ENCODE peak calls at places on chromosomes 11 and 22, in ten cellular contexts. U, S, H, A, Y, I, P, F, N and X are unnamed samples.

GRCh38 chr11:113234888-113235287 is 79.5 kb upstream of the TTC12 start:
- DNase-seq in U (no peak), S (no peak), H (no peak), A (peak; percentile 31), Y (no peak), I (no peak), P (no peak), F (no peak), N (no peak), X (no peak)

GRCh38 chr11:69172674-69173073 is 16.9 kb downstream of the SMIM38 start:
- DNase-seq in U (peak; percentile 10), S (no peak), H (no peak), A (no peak), Y (peak; percentile 84), I (no peak), P (peak; percentile 20), F (no peak), N (no peak), X (no peak)

GRCh38 chr22:19631899-19632670 is 82.2 kb upstream of the SEPTIN5 start:
- DNase-seq in U (no peak), S (no peak), H (no peak), A (no peak), Y (peak; percentile 72), I (no peak), P (peak; percentile 32), F (no peak), N (no peak), X (no peak)

GRCh38 chr11:103537904-103538502 is 428.8 kb downstream of the DYNC2H1 start:
- DNase-seq in U (no peak), S (no peak), H (no peak), A (no peak), Y (peak; percentile 47), I (no peak), P (peak; percentile 70), F (no peak), N (no peak), X (no peak)

GRCh38 chr11:2362414-2362813 is 14.7 kb upstream of the CD81 start:
- DNase-seq in U (no peak), S (no peak), H (no peak), A (no peak), Y (no peak), I (no peak), P (no peak), F (no peak), N (no peak), X (no peak)

GRCh38 chr22:32080904-32081303 is 37.8 kb downstream of the SLC5A1 start:
- DNase-seq in U (no peak), S (no peak), H (peak; percentile 9), A (no peak), Y (peak; percentile 84), I (peak; percentile 45), P (peak; percentile 46), F (no peak), N (peak; percentile 9), X (no peak)

GRCh38 chr11:105297463-105297862 is 157.9 kb upstream of the CARD18 start:
- DNase-seq in U (no peak), S (no peak), H (no peak), A (no peak), Y (no peak), I (no peak), P (peak; percentile 60), F (no peak), N (no peak), X (no peak)

GRCh38 chr11:123304828-123305530 is 109.9 kb upstream of the CLMP start:
- DNase-seq in U (no peak), S (no peak), H (peak; percentile 75), A (no peak), Y (peak; percentile 26), I (no peak), P (no peak), F (peak; percentile 39), N (no peak), X (no peak)

GRCh38 chr11:116170526-116171120 is 602.2 kb downstream of the BUD13 start:
- DNase-seq in U (no peak), S (no peak), H (no peak), A (no peak), Y (peak; percentile 12), I (no peak), P (no peak), F (no peak), N (no peak), X (no peak)

GRCh38 chr11:122696662-122697061 is 41.1 kb downstream of the UBASH3B start:
- DNase-seq in U (no peak), S (peak; percentile 57), H (no peak), A (no peak), Y (no peak), I (no peak), P (no peak), F (no peak), N (no peak), X (no peak)

GRCh38 chr11:44047931-44048431 is at the start of gene ACCSL:
- DNase-seq in U (no peak), S (no peak), H (no peak), A (peak; percentile 8), Y (peak; percentile 44), I (no peak), P (peak; percentile 30), F (no peak), N (no peak), X (no peak)

GRCh38 chr11:65637794-65638317 is at the start of gene SIPA1:
- DNase-seq in U (peak; percentile 71), S (peak; percentile 82), H (peak; percentile 66), A (peak; percentile 30), Y (peak; percentile 87), I (peak; percentile 78), P (peak; percentile 94), F (peak; percentile 85), N (peak; percentile 81), X (peak; percentile 84)

GRCh38 chr11:72475359-72475758 is 41.0 kb upstream of the CLPB start:
- DNase-seq in U (no peak), S (no peak), H (no peak), A (no peak), Y (no peak), I (no peak), P (no peak), F (no peak), N (no peak), X (no peak)

GRCh38 chr11:17197431-17197898 is 10.3 kb downstream of the PIK3C2A start:
- DNase-seq in U (no peak), S (no peak), H (no peak), A (no peak), Y (no peak), I (no peak), P (peak; percentile 65), F (no peak), N (no peak), X (no peak)

GRCh38 chr11:134584706-134585445 is 172.8 kb upstream of the B3GAT1 start:
- DNase-seq in U (no peak), S (no peak), H (no peak), A (no peak), Y (peak; percentile 38), I (no peak), P (no peak), F (peak; percentile 49), N (no peak), X (no peak)

GRCh38 chr22:40406063-40406890 is 35.9 kb downstream of the SGSM3 start:
- DNase-seq in U (no peak), S (no peak), H (no peak), A (no peak), Y (no peak), I (no peak), P (no peak), F (no peak), N (no peak), X (no peak)

GRCh38 chr11:73177380-73178091 is 35.4 kb upstream of the FCHSD2 start:
- DNase-seq in U (no peak), S (no peak), H (no peak), A (peak; percentile 61), Y (peak; percentile 54), I (peak; percentile 36), P (no peak), F (peak; percentile 68), N (peak; percentile 38), X (peak; percentile 71)

GRCh38 chr11:7688238-7688826 is 15.0 kb upstream of the CYB5R2 start:
- DNase-seq in U (no peak), S (no peak), H (peak; percentile 8), A (no peak), Y (peak; percentile 63), I (no peak), P (peak; percentile 21), F (no peak), N (no peak), X (no peak)

GRCh38 chr11:122685041-122685440 is 29.5 kb downstream of the UBASH3B start:
- DNase-seq in U (no peak), S (no peak), H (no peak), A (no peak), Y (no peak), I (no peak), P (no peak), F (no peak), N (no peak), X (no peak)

GRCh38 chr11:118910309-118911112 is 15.2 kb downstream of the BCL9L start:
- DNase-seq in U (no peak), S (no peak), H (no peak), A (peak; percentile 63), Y (no peak), I (peak; percentile 82), P (peak; percentile 93), F (peak; percentile 88), N (no peak), X (peak; percentile 85)

GRCh38 chr22:19868773-19869471 is 14.2 kb upstream of the GNB1L start:
- DNase-seq in U (no peak), S (no peak), H (no peak), A (peak; percentile 28), Y (peak; percentile 57), I (no peak), P (no peak), F (peak; percentile 12), N (no peak), X (no peak)

GRCh38 chr11:78070606-78071005 is 6.9 kb downstream of the THRSP start:
- DNase-seq in U (no peak), S (no peak), H (no peak), A (no peak), Y (no peak), I (no peak), P (peak; percentile 60), F (no peak), N (no peak), X (no peak)

GRCh38 chr22:27435839-27436581 is 365.5 kb downstream of the MN1 start:
- DNase-seq in U (no peak), S (no peak), H (no peak), A (no peak), Y (no peak), I (no peak), P (no peak), F (peak; percentile 85), N (no peak), X (peak; percentile 75)

GRCh38 chr11:996681-997080 is 39.8 kb downstream of the MUC6 start:
- DNase-seq in U (no peak), S (no peak), H (no peak), A (no peak), Y (no peak), I (no peak), P (no peak), F (no peak), N (no peak), X (no peak)

GRCh38 chr11:61120865-61121831 is 18.9 kb downstream of the CD5 start:
- DNase-seq in U (no peak), S (no peak), H (no peak), A (no peak), Y (no peak), I (peak; percentile 84), P (peak; percentile 43), F (peak; percentile 75), N (no peak), X (peak; percentile 76)

GRCh38 chr22:20957691-20958440 is 9.2 kb upstream of the AIFM3 start:
- DNase-seq in U (no peak), S (no peak), H (no peak), A (no peak), Y (peak; percentile 65), I (peak; percentile 33), P (no peak), F (peak; percentile 52), N (no peak), X (peak; percentile 69)